ENCODE peak calls at places on chromosomes 5 and 9, in seven cellular contexts. C, N, G, B, D, X and K are unnamed samples.
A peak's percentile ranks its signal among the peaks of the same experiment; 100 is the strongest.

GRCh38 chr9:127897194-127897692 is 2.2 kb downstream of the ST6GALNAC6 start:
- DNase-seq in X (no peak), B (peak; percentile 81), G (peak; percentile 62), D (peak; percentile 79), N (peak; percentile 86), C (no peak), K (no peak)

GRCh38 chr9:109745335-109746283 is 34.4 kb upstream of the PALM2AKAP2 start:
- DNase-seq in G (peak; percentile 60), X (no peak), D (peak; percentile 40), B (no peak), C (no peak), N (peak; percentile 76), K (no peak)

GRCh38 chr5:5492087-5492933 is 69.8 kb downstream of the ICE1 start:
- DNase-seq in C (peak; percentile 69), B (peak; percentile 62), N (peak; percentile 72), G (peak; percentile 40), X (peak; percentile 46), D (peak; percentile 29), K (no peak)

GRCh38 chr5:178388381-178389030 is 155.9 kb upstream of the PHYKPL start:
- DNase-seq in G (no peak), N (peak; percentile 41), B (no peak), C (peak; percentile 32), D (no peak), X (peak; percentile 26), K (no peak)

GRCh38 chr5:129996896-129997295 is 92.6 kb downstream of the CHSY3 start:
- DNase-seq in G (no peak), N (peak; percentile 68), X (peak; percentile 64), B (no peak), D (no peak), C (no peak), K (no peak)

GRCh38 chr5:77867914-77868313 is 91.8 kb upstream of the TBCA start:
- DNase-seq in C (no peak), D (no peak), B (no peak), G (no peak), X (no peak), N (no peak), K (no peak)

GRCh38 chr5:57642698-57643097 is 160.1 kb upstream of the ACTBL2 start:
- DNase-seq in C (no peak), X (no peak), B (no peak), D (no peak), G (no peak), N (no peak), K (no peak)

GRCh38 chr5:33941090-33941489 is 4.9 kb downstream of the RXFP3 start:
- DNase-seq in B (no peak), X (no peak), D (no peak), G (no peak), N (peak; percentile 53), C (no peak), K (no peak)

GRCh38 chr5:135753990-135754389 is 80.5 kb upstream of the SLC25A48 start:
- DNase-seq in D (no peak), G (no peak), B (no peak), X (no peak), N (no peak), C (no peak), K (no peak)

GRCh38 chr5:17907094-17907493 is 272.8 kb downstream of the TAF11L14 start:
- DNase-seq in C (no peak), N (no peak), D (no peak), G (no peak), B (no peak), X (peak; percentile 42), K (no peak)

GRCh38 chr5:150778103-150778516 is 447 bp upstream of the SMIM3 start:
- DNase-seq in X (peak; percentile 25), B (no peak), D (no peak), N (peak; percentile 58), C (no peak), G (no peak), K (no peak)

GRCh38 chr5:150055707-150056443 is 30.5 kb downstream of the CSF1R start:
- DNase-seq in C (no peak), B (no peak), N (no peak), X (no peak), D (no peak), G (no peak), K (no peak)

GRCh38 chr5:158456756-158457155 is 597.8 kb upstream of the CLINT1 start:
- DNase-seq in N (peak; percentile 98), G (peak; percentile 91), B (no peak), D (no peak), C (peak; percentile 77), X (peak; percentile 90), K (no peak)

GRCh38 chr5:23820764-23821471 is 313.5 kb downstream of the PRDM9 start:
- DNase-seq in C (peak; percentile 78), N (peak; percentile 72), D (no peak), X (peak; percentile 75), G (peak; percentile 51), B (peak; percentile 24), K (no peak)

GRCh38 chr9:128550770-128551651 is 1.4 kb upstream of the SPTAN1 start:
- DNase-seq in G (no peak), X (no peak), C (no peak), D (peak; percentile 19), N (peak; percentile 41), B (peak; percentile 92), K (no peak)

GRCh38 chr9:9820411-9820810 is 792.4 kb downstream of the PTPRD start:
- DNase-seq in C (no peak), X (peak; percentile 72), B (no peak), D (no peak), N (peak; percentile 2), G (no peak), K (no peak)

GRCh38 chr9:123761905-123762605 is 167.9 kb downstream of the DENND1A start:
- DNase-seq in G (no peak), N (no peak), C (no peak), D (peak; percentile 19), X (no peak), B (no peak), K (no peak)

GRCh38 chr9:21684231-21684630 is 118.2 kb upstream of the MTAP start:
- DNase-seq in X (peak; percentile 32), N (no peak), D (no peak), G (no peak), C (no peak), B (no peak), K (no peak)